ENCODE peak calls at places on chromosomes 4 and X, in seven cellular contexts. Q is hepatocyte, D is upper lobe of right lung, A is epithelial cell of esophagus, Y is coronary artery, G is SK-N-SH, N is ovary. S is an unnamed sample.

GRCh38 chr4:149264093-149264733 is 551.4 kb downstream of the IQCM start:
- DNase-seq in D (no peak), Q (peak; percentile 55), Y (no peak), A (peak; percentile 72), N (no peak), G (peak; percentile 8), S (peak; percentile 37)

GRCh38 chr4:141140271-141141205 is 7.3 kb upstream of the RNF150 start:
- DNase-seq in A (no peak), G (no peak), N (no peak), Q (no peak), Y (no peak), D (no peak), S (no peak)

GRCh38 chr4:163484906-163485305 is 9.6 kb upstream of the TMA16 start:
- DNase-seq in N (peak; percentile 31), Q (peak; percentile 71), G (peak; percentile 63), D (no peak), A (peak; percentile 55), Y (no peak), S (peak; percentile 47)

GRCh38 chrX:137562096-137562495 is 3.8 kb upstream of the ZIC3 start:
- DNase-seq in N (no peak), D (no peak), A (no peak), G (no peak), Y (no peak), Q (no peak), S (no peak)

GRCh38 chr4:100984901-100985300 is 362.4 kb downstream of the PPP3CA start:
- DNase-seq in A (peak; percentile 19), Y (no peak), N (no peak), D (no peak), G (no peak), Q (no peak), S (peak; percentile 67)

GRCh38 chrX:56763556-56764152 is 34.6 kb downstream of the NBDY start:
- DNase-seq in A (no peak), D (no peak), Y (peak; percentile 84), Q (no peak), N (peak; percentile 86), G (peak; percentile 63), S (peak; percentile 48)

GRCh38 chr4:124044867-124045266 is 648.3 kb downstream of the SPRY1 start:
- DNase-seq in A (peak; percentile 49), Q (no peak), G (no peak), N (no peak), Y (no peak), D (no peak), S (no peak)

GRCh38 chrX:34653811-34654210 is 3.3 kb downstream of the TMEM47 start:
- DNase-seq in N (no peak), G (no peak), A (no peak), Q (no peak), D (no peak), Y (no peak), S (no peak)

GRCh38 chr4:53197760-53198150 is 168.1 kb downstream of the SCFD2 start:
- DNase-seq in D (no peak), N (no peak), Y (no peak), Q (no peak), A (no peak), G (no peak), S (no peak)

GRCh38 chr4:26320453-26321325 is at the start of gene RBPJ:
- DNase-seq in A (peak; percentile 98), Y (peak; percentile 96), D (peak; percentile 95), Q (peak; percentile 97), N (peak; percentile 95), G (peak; percentile 95), S (peak; percentile 97)

GRCh38 chr4:81031389-81032173 is 1.1 kb downstream of the BMP3 start:
- DNase-seq in G (peak; percentile 8), N (no peak), Y (no peak), D (peak; percentile 71), A (peak; percentile 5), Q (no peak), S (no peak)

GRCh38 chrX:1249101-1249887 is 19.3 kb upstream of the CSF2RA start:
- DNase-seq in G (no peak), A (peak; percentile 5), Q (peak; percentile 69), Y (no peak), D (peak; percentile 78), N (no peak), S (no peak)

GRCh38 chrX:10111364-10112148 is 45.2 kb upstream of the CLCN4 start:
- DNase-seq in N (peak; percentile 75), D (no peak), G (no peak), Q (no peak), Y (no peak), A (no peak), S (no peak)

GRCh38 chr4:6560416-6561172 is 14.4 kb upstream of the MAN2B2 start:
- DNase-seq in G (no peak), D (no peak), A (peak; percentile 27), N (no peak), Y (no peak), Q (no peak), S (no peak)

GRCh38 chr4:169366821-169367220 is 96.1 kb upstream of the SH3RF1 start:
- DNase-seq in Y (no peak), A (no peak), Q (no peak), D (no peak), G (no peak), N (no peak), S (no peak)

GRCh38 chr4:7763788-7764187 is 175.9 kb downstream of the AFAP1 start:
- DNase-seq in N (no peak), Y (no peak), D (no peak), A (peak; percentile 60), Q (no peak), G (no peak), S (peak; percentile 49)

GRCh38 chrX:10233173-10233572 is 76.4 kb downstream of the CLCN4 start:
- DNase-seq in D (no peak), N (no peak), Y (no peak), Q (no peak), A (no peak), G (no peak), S (no peak)

GRCh38 chrX:149631293-149632165 is at the start of gene TMEM185A:
- DNase-seq in G (peak; percentile 88), A (peak; percentile 42), Q (peak; percentile 81), N (peak; percentile 68), Y (no peak), D (peak; percentile 86), S (peak; percentile 9)

GRCh38 chr4:140755811-140756291 is 334 bp downstream of the TBC1D9 start:
- DNase-seq in Q (peak; percentile 70), Y (peak; percentile 77), G (peak; percentile 81), A (peak; percentile 51), N (peak; percentile 58), D (peak; percentile 82), S (no peak)

GRCh38 chr4:187235456-187236170 is 512.0 kb upstream of the FAT1 start:
- DNase-seq in D (no peak), G (peak; percentile 46), Y (no peak), N (no peak), A (peak; percentile 16), Q (no peak), S (no peak)

GRCh38 chr4:153318696-153319320 is 25.7 kb upstream of the MND1 start:
- DNase-seq in Y (no peak), Q (peak; percentile 72), D (no peak), G (peak; percentile 74), N (peak; percentile 37), A (peak; percentile 61), S (peak; percentile 44)

GRCh38 chrX:68889244-68889643 is 60.4 kb downstream of the EFNB1 start:
- DNase-seq in D (no peak), Q (no peak), Y (no peak), G (no peak), A (no peak), N (no peak), S (no peak)

DNA sequence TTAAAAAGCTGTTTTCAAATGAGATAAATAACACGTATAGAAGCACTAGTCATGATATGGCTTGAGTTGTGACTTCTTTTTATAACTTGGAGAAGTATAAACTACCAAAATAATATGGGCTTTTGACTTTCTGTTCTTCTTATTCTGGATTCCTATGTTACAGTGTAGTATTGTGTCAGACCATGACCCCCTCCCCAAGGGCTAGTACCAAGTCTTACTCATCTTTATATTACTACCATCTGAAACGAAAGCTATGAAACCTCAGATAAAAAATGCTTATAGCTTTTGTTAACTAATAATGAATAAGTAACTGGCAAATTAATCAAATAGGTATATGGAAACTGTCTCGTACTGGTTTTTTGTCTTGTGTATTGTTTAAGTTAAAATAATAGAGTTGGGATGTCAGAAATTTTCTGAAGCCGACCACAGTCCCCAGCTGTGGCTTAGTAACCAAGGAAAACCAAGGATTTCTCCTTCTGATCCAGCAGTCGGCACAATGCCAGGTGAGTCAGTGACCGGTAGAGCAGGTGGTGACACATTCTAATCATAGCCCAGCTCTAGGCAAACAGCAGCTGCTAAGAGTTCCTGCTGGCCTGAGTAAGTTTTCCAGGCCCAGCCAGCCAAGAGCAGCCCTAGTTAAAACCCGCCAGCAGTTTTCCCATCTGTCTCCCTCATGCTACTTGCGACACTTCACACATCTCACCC is 163.3 kb upstream of the PRDX4 start:
- DNase-seq in D (peak; percentile 78), G (no peak), N (no peak), A (peak; percentile 92), Q (peak; percentile 89), Y (peak; percentile 86), S (peak; percentile 80)
- H3K4me3 ChIP-seq in D (no peak overlapping the region), G (no peak overlapping the region), N (no peak overlapping the region), A (no peak overlapping the region), Q (no peak overlapping the region), Y (no peak overlapping the region), S (no peak overlapping the region)

DNA sequence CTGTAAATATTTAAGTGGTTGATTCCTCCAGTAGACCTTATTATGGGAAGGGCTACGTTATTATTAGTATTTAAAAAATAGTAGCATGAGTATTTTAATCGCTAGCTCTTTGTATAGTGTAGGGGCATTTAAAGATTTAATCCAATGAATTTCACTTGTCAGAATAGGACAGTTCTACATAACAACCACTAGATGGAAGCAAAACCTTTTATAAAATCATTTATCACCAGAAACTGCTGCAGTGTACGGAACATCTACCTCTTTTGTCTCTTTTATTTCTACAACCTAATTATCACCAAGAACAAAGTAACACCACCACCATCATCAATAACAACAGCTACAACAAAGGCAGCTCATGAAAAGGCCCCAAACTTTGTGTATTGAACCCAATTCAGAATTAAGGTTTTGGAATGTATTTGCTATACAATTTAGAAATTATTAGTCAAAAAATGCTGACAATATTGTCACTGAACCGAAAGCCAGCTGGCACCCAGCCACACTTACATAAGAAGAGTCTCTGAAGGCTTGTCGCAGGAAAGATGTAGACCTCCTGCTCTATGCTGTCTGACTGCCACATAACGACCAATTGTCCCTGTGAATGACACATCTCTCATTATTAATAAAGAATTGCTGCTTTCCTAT is 260.9 kb upstream of the RPS6KA3 start:
- DNase-seq in N (peak; percentile 47), G (peak; percentile 26), Q (peak; percentile 33), Y (no peak), A (peak; percentile 27), D (no peak), S (no peak)
- TF ChIP-seq CTCF in N (peak; percentile 21), G (peak; percentile 72), Q (peak; percentile 72), Y (peak; percentile 35), A (peak; percentile 25), D (peak; percentile 53), S (peak; percentile 25)

GRCh38 chr4:70705856-70706461 is 15.8 kb upstream of the RUFY3 start:
- DNase-seq in N (no peak), Q (no peak), D (no peak), G (no peak), Y (no peak), A (peak; percentile 37), S (no peak)
- H3K4me3 ChIP-seq in N (peak overlapping the region; percentile 95), Q (peak overlapping the region; percentile 49), D (peak overlapping the region; percentile 89), G (peak overlapping the region; percentile 80), Y (peak overlapping the region; percentile 97), A (peak overlapping the region; percentile 75), S (peak overlapping the region; percentile 68)

DNA sequence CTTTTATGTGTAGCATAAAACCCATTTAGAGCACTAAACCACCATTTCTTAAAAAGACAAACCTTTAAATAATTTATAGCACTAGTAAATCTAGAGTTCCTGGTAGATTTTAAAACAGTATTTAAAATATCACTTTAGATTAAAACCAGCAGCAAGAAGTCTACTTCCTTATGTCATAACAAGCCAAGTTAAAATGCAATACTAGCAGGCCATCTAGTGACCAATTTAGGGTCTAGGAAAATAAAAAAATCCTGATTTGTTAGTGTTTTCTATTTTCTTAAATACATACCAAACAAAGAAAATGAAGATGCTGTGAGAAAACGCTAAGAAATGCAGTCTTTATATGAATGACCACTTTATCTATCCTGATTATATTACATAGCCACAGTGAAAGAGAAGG is 53.9 kb downstream of the PAPSS1 start:
- DNase-seq in Y (no peak), N (no peak), A (peak; percentile 12), G (peak; percentile 2), D (no peak), Q (peak; percentile 43), S (peak; percentile 33)
- TF ChIP-seq CTCF in Y (no peak), N (no peak), A (no peak), G (peak; percentile 60), D (peak; percentile 45), Q (peak; percentile 63), S (peak; percentile 29)